ENCODE peak calls at places on chromosomes 16 and 17, in seven cellular contexts. I is stromal cell of bone marrow; J is activated T-helper 1 cell treated with anti-CD3 and anti-CD28 coated beads, Interleukin-12 subunit alpha, Interleukin-12 subunit beta, Interleukin-2, Interleukin-4 antibody, amounts not matched to agents 30 ng/mL and 10 ng/mL and 1 ng/mL, durations not matched to agents 14 hours and 24 hours and 36 hours; D is HL-60; E is NCI-H774; B is ELR; O is activated naive CD8-positive, alpha-beta T cell treated with anti-CD3 and anti-CD28 coated beads for 36 hours. Q is an unnamed sample.

GRCh38 chr17:57607553-57608120 is 137.5 kb downstream of the CCDC182 start:
- DNase-seq in O (no peak), D (no peak), E (no peak), J (no peak), B (no peak), I (no peak), Q (no peak)

GRCh38 chr17:3800362-3801042 is 486 bp downstream of the ITGAE start:
- DNase-seq in B (no peak), O (no peak), E (no peak), D (no peak), J (no peak), I (no peak), Q (no peak)

GRCh38 chr17:8345951-8346665 is 6.5 kb downstream of the ODF4 start:
- DNase-seq in O (no peak), D (no peak), E (no peak), J (no peak), I (no peak), B (no peak), Q (no peak)

GRCh38 chr16:54284931-54285413 is 1.6 kb downstream of the IRX3 start:
- DNase-seq in O (no peak), J (no peak), B (peak), D (no peak), I (no peak), E (peak), Q (no peak)

GRCh38 chr16:1089822-1090619 is 6.0 kb downstream of the C1QTNF8 start:
- DNase-seq in J (no peak), B (no peak), D (no peak), O (no peak), E (no peak), I (no peak), Q (no peak)

GRCh38 chr16:25868966-25869365 is 177.2 kb downstream of the HS3ST4 start:
- DNase-seq in D (no peak), O (no peak), J (no peak), I (no peak), B (no peak), E (no peak), Q (no peak)

GRCh38 chr17:43409131-43409530 is 10.3 kb downstream of the ARL4D start:
- DNase-seq in D (no peak), J (no peak), O (no peak), B (no peak), I (no peak), E (no peak), Q (no peak)

GRCh38 chr17:41444186-41444585 is 3.4 kb upstream of the KRT38 start:
- DNase-seq in D (no peak), I (peak), J (no peak), E (no peak), B (no peak), O (no peak), Q (no peak)

GRCh38 chr17:30312218-30312617 is 20.5 kb upstream of the BLMH start:
- DNase-seq in I (no peak), D (no peak), E (no peak), O (no peak), B (no peak), J (no peak), Q (no peak)

GRCh38 chr17:65455972-65456343 is 105.5 kb downstream of the AXIN2 start:
- DNase-seq in J (no peak), E (no peak), O (no peak), B (peak), D (no peak), I (no peak), Q (no peak)

GRCh38 chr17:78817123-78817522 is 23.5 kb downstream of the USP36 start:
- DNase-seq in J (peak), E (no peak), O (peak), I (no peak), D (no peak), B (no peak), Q (no peak)

GRCh38 chr16:84195201-84196093 is 4.5 kb downstream of the ADAD2 start:
- DNase-seq in D (no peak), J (no peak), B (no peak), E (no peak), I (no peak), O (no peak), Q (no peak)

GRCh38 chr16:67299269-67299668 is 19.9 kb downstream of the PLEKHG4 start:
- DNase-seq in E (no peak), D (no peak), O (no peak), I (no peak), B (no peak), J (no peak), Q (no peak)

GRCh38 chr16:28298511-28298878 is 6.2 kb downstream of the SBK1 start:
- DNase-seq in O (no peak), I (no peak), D (no peak), J (no peak), B (no peak), E (no peak), Q (no peak)

GRCh38 chr17:41864837-41865595 is at the start of gene KLHL11:
- DNase-seq in D (peak), E (peak), J (peak), I (peak), O (peak), B (peak), Q (peak)

GRCh38 chr16:11289202-11289601 is 8.1 kb upstream of the PRM1 start:
- DNase-seq in E (no peak), B (no peak), I (no peak), J (no peak), D (no peak), O (no peak), Q (no peak)

GRCh38 chr17:9239821-9240658 is 218.7 kb downstream of the NTN1 start:
- DNase-seq in I (no peak), B (peak), E (no peak), J (peak), D (peak), O (peak), Q (peak)

GRCh38 chr16:27729516-27730304 is 179.8 kb downstream of the KATNIP start:
- DNase-seq in J (no peak), B (peak), D (peak), O (no peak), E (no peak), I (peak), Q (peak)

GRCh38 chr17:28053725-28054124 is 11.2 kb downstream of the NLK start:
- DNase-seq in B (no peak), J (no peak), D (no peak), I (no peak), O (no peak), E (no peak), Q (no peak)

GRCh38 chr17:64638552-64639198 is 23.4 kb downstream of the SMURF2 start:
- DNase-seq in I (no peak), B (peak), D (no peak), J (no peak), O (no peak), E (no peak), Q (no peak)

GRCh38 chr17:419073-419735 is 66.6 kb upstream of the RPH3AL start:
- DNase-seq in E (no peak), O (peak), D (no peak), I (no peak), B (no peak), J (peak), Q (no peak)

GRCh38 chr16:21263640-21264211 is 14.4 kb downstream of the CRYM start:
- DNase-seq in E (no peak), B (no peak), I (no peak), O (no peak), J (no peak), D (no peak), Q (no peak)

GRCh38 chr16:49333268-49333597 is 40.4 kb upstream of the C16orf78 start:
- DNase-seq in D (no peak), J (no peak), I (no peak), O (no peak), B (no peak), E (no peak), Q (no peak)

GRCh38 chr16:86951831-86952598 is 365.2 kb downstream of the C16orf95 start:
- DNase-seq in J (no peak), D (no peak), O (no peak), E (no peak), I (peak), B (peak), Q (no peak)

GRCh38 chr16:11672206-11673090 is 4.2 kb downstream of the SNN start:
- DNase-seq in D (peak), O (no peak), B (no peak), E (no peak), J (peak), I (no peak), Q (no peak)

GRCh38 chr17:78358538-78359215 is 1.2 kb downstream of the SOCS3 start:
- DNase-seq in B (peak), J (peak), D (no peak), E (no peak), O (no peak), I (no peak), Q (peak)

GRCh38 chr16:65125322-65125721 is 3.5 kb upstream of the CDH11 start:
- DNase-seq in B (no peak), E (no peak), J (no peak), I (no peak), O (no peak), D (no peak), Q (no peak)

GRCh38 chr17:46841561-46842379 is 9.6 kb upstream of the WNT9B start:
- DNase-seq in D (no peak), E (peak), I (no peak), J (no peak), B (peak), O (peak), Q (peak)

GRCh38 chr16:20676867-20677266 is 20.6 kb downstream of the ACSM1 start:
- DNase-seq in I (no peak), D (no peak), O (no peak), E (no peak), B (no peak), J (no peak), Q (no peak)

Q was measured in lower lobe of right lung.